ENCODE peak calls at places on chromosomes 7 and 10, in five cellular contexts. Q is hepatocyte, D is uterus, C is SJSA1, W is lung. N is an unnamed sample.

GRCh38 chr10:19785366-19785765 is 30.9 kb upstream of the PLXDC2 start:
- DNase-seq in D (no peak), C (no peak), W (no peak), Q (no peak), N (no peak)

GRCh38 chr10:80405636-80406035 is 2.7 kb upstream of the PRXL2A start:
- DNase-seq in W (no peak), D (no peak), Q (no peak), C (no peak), N (no peak)

GRCh38 chr10:101588879-101589278 is 758 bp downstream of the DPCD start:
- DNase-seq in Q (peak), W (no peak), D (no peak), C (no peak), N (no peak)

GRCh38 chr10:1401056-1401965 is 336.0 kb downstream of the ADARB2 start:
- DNase-seq in Q (no peak), W (no peak), C (peak), D (no peak), N (no peak)

GRCh38 chr7:155252388-155252957 is 45.2 kb upstream of the INSIG1 start:
- DNase-seq in Q (no peak), W (no peak), D (no peak), C (no peak), N (no peak)

GRCh38 chr7:114243019-114243507 is 171.6 kb upstream of the FOXP2 start:
- DNase-seq in Q (peak), D (no peak), W (no peak), C (no peak), N (no peak)

GRCh38 chr7:108246227-108246837 is 116.2 kb upstream of the LAMB4 start:
- DNase-seq in D (no peak), W (peak), C (peak), Q (peak), N (peak)

GRCh38 chr10:26969145-26969926 is 108.6 kb upstream of the ABI1 start:
- DNase-seq in W (no peak), C (no peak), Q (no peak), D (no peak), N (no peak)

GRCh38 chr10:132193907-132194552 is 7.3 kb downstream of the DPYSL4 start:
- DNase-seq in W (no peak), Q (peak), C (no peak), D (no peak), N (no peak)

GRCh38 chr7:135745702-135746312 is 2.8 kb downstream of the FAM180A start:
- DNase-seq in C (peak), Q (no peak), D (peak), W (no peak), N (peak)

GRCh38 chr10:125707852-125708468 is 11.5 kb upstream of the EDRF1 start:
- DNase-seq in C (no peak), D (no peak), W (no peak), Q (peak), N (no peak)

GRCh38 chr7:116801092-116801710 is 61.2 kb upstream of the CAPZA2 start:
- DNase-seq in D (no peak), C (no peak), Q (peak), W (no peak), N (no peak)

GRCh38 chr7:100570954-100571828 is 2.5 kb downstream of the SAP25 start:
- DNase-seq in D (no peak), C (no peak), W (no peak), Q (peak), N (no peak)

GRCh38 chr10:103803941-103804340 is 51.4 kb downstream of the SH3PXD2A start:
- DNase-seq in W (no peak), Q (no peak), D (no peak), C (no peak), N (no peak)

GRCh38 chr10:22133640-22134624 is 83.9 kb downstream of the EBLN1 start:
- DNase-seq in W (no peak), D (no peak), C (no peak), Q (peak), N (no peak)

GRCh38 chr7:88942815-88943501 is 147.4 kb upstream of the TEX47 start:
- DNase-seq in Q (no peak), D (no peak), W (no peak), C (no peak), N (no peak)

GRCh38 chr10:128451879-128452278 is 325.7 kb upstream of the MKI67 start:
- DNase-seq in C (no peak), Q (no peak), D (no peak), W (no peak), N (no peak)

GRCh38 chr10:70493660-70494234 is 15.2 kb downstream of the PALD1 start:
- DNase-seq in W (no peak), Q (peak), D (no peak), C (no peak), N (no peak)

GRCh38 chr7:30888783-30889182 is 22.9 kb upstream of the AQP1 start:
- DNase-seq in W (peak), Q (peak), D (no peak), C (no peak), N (no peak)

GRCh38 chr7:156773966-156774365 is 119.0 kb downstream of the LMBR1 start:
- DNase-seq in Q (no peak), D (no peak), W (no peak), C (no peak), N (no peak)

GRCh38 chr7:20602306-20602705 is 13.2 kb upstream of the ABCB5 start:
- DNase-seq in W (no peak), D (no peak), C (no peak), Q (no peak), N (no peak)

DNA sequence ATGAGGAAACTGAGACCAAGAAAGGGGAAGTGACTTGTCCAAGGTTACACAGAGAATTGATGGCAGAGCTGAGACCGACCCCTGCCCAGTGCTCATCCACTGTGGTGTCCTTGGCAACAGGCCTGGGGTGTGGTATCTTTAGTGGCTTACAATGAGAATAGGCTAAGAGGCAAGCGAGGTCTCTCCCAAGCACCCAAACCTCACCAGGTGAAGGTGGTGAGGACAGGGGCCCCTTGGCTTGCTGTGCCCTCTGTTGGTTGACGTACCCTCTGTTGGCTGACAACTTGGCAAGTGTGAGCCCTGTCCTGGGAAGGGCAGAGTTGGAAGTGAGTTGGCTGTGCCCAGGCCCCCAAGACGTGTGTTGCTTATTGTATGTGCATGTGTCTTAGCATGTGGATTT is 166.9 kb downstream of the GRK5 start:
- DNase-seq in W (no peak), D (no peak), Q (no peak), C (no peak), N (no peak)
- H3K27ac ChIP-seq in W (no peak), D (no peak), Q (no peak), C (no peak), N (no peak)

DNA sequence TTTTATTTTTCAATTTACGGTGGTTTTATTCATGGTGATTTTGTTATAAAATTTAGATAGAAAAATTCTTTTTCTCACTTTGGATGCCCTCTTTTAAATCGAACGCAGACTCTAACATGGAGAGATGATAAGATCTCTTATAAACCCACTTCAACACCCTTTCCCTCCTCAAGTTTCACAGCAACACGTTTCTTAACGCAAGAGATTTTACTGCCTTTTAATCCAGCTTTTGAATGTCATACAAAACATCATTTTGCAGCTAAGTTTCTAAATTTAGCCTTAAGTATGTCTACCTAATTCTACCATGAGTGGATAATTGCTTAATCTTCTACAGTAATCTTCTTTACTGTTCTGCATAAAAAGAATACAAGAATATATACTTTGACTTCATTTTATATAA is 70.0 kb downstream of the SEMA3C start:
- DNase-seq in Q (no peak), D (no peak), W (no peak), C (no peak), N (no peak)
- H3K27ac ChIP-seq in Q (no peak), D (peak), W (no peak), C (no peak), N (peak)

DNA sequence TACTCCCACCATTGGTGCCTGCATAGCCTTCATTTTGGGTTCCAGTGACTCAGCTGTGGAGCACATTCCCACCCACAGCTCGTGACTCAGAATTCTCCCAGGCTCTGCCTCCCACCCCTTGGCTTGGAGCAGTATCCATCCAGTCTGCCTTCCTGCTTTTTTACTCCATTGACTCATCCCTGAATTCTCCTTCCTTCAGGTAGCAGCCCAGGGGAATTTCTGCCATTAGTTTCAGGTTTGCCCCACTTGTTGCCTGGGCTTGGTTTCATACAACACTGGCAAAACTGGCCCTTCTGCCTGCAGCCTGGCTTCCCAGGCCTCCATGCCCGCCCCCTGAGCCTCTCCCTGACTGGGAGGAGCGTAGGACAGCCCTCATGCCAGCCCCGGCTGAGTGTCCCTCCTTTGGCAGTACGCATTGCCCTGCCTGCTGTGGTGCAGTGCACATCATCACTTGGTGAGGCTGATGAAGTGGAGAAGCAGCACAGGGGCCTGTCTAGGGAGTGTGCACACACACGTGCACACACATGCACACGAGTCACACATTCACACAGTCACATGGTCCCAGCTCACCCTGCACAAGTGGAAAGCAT is 55.0 kb downstream of the SNX10 start:
- DNase-seq in Q (no peak), C (no peak), D (peak), W (no peak), N (no peak)
- H3K27ac ChIP-seq in Q (no peak), C (no peak), D (no peak), W (no peak), N (no peak)

GRCh38 chr7:25180592-25180923 is 47.7 kb downstream of the NPVF start:
- DNase-seq in D (no peak), C (no peak), Q (no peak), W (no peak), N (no peak)
- H3K27ac ChIP-seq in D (peak), C (no peak), Q (no peak), W (no peak), N (peak)

DNA sequence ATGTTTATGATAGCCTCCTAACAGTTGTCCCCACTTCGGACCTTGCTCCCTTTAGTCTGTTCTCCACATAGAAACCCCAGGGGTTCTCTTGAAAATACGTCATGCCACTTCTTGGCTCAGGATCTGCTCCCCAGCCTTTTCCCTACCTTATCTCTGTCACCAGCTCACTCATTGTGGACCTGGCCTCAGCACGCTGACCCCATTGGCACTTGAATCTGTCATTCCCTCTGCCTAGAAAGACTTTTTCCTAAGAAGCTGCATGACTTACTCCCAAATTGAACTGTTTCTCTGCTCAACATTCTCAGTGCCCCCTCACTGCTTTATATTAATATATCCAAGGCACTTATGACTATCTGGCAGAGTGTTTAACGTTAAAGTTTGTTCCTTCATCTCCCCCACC is 8.4 kb downstream of the EPDR1 start:
- DNase-seq in Q (no peak), C (no peak), D (no peak), W (no peak), N (no peak)
- H3K27ac ChIP-seq in Q (no peak), C (no peak), D (no peak), W (no peak), N (no peak)

GRCh38 chr7:11452491-11452890 is 379.5 kb downstream of the THSD7A start:
- DNase-seq in C (no peak), W (no peak), D (no peak), Q (no peak), N (no peak)
- H3K27ac ChIP-seq in C (no peak), W (no peak), D (no peak), Q (no peak), N (no peak)

GRCh38 chr7:112462236-112462635 is 12.0 kb downstream of the IFRD1 start:
- DNase-seq in C (no peak), W (peak), Q (peak), D (no peak), N (no peak)
- H3K27ac ChIP-seq in C (no peak), W (peak), Q (no peak), D (peak), N (no peak)

DNA sequence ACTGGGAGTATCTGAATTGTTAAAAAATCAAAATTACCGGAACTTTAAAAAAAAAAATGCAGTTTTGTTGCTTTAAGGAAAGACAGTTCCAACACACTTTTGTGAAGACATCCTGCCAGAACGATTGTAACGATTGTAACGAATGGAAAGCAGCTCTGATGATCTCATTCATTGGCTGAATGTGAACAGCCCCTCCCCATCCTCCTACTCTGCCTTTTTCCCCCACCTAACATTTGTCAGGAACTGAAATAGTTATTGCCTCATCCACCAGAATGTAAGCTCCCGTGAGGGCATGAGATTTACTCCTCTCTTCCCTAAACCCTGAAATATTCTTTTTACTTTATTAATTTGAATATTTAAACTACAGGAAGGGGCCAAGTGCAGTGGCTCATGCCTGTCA is 23.1 kb upstream of the ZC3HAV1L start:
- DNase-seq in C (no peak), Q (no peak), D (no peak), W (no peak), N (no peak)
- H3K27ac ChIP-seq in C (no peak), Q (no peak), D (peak), W (peak), N (no peak)

DNA sequence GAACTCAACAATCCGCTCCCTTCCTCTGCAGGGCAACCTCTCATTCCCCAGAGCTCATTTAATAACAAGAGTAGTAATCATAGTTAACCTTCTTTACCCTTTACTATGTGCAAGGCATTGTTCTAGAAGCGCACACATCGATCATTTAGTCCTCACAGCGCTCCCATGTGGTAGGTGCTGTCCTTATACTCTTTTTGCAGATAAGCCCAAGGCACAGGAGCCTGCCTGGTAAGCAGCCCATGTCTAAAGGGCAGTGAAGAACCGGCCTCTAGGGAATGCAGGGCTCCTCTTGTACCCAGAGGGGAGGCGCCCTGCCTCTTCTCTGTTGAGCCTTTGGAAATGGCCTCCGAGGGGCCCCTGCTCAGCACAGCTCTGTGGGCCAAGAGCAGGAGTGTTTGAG is 14.3 kb downstream of the CHST3 start:
- DNase-seq in W (no peak), C (no peak), D (peak), Q (no peak), N (no peak)
- H3K27ac ChIP-seq in W (no peak), C (no peak), D (no peak), Q (no peak), N (no peak)